ENCODE peak calls at places on chromosomes 7 and 10, in six cellular contexts. One of them, this sample, is unnamed.

GRCh38 chr7:121083138-121083789 is 94.8 kb downstream of the CPED1 start:
- DNase-seq in IMR-90: peak; percentile 84
- DNase-seq in neuronal stem cell: no peak
- DNase-seq in H9: no peak
- DNase-seq in trophoblast cell: peak; percentile 77
- DNase-seq in H1: no peak
- DNase-seq in this sample: peak; percentile 77

GRCh38 chr7:123594813-123595241 is 6.8 kb upstream of the ASB15 start:
- DNase-seq in IMR-90: no peak
- DNase-seq in neuronal stem cell: peak; percentile 54
- DNase-seq in H9: peak; percentile 86
- DNase-seq in trophoblast cell: no peak
- DNase-seq in H1: peak; percentile 64
- DNase-seq in this sample: peak; percentile 43

GRCh38 chr10:27743736-27744477 is 1.7 kb downstream of the MKX start:
- DNase-seq in IMR-90: peak; percentile 8
- DNase-seq in neuronal stem cell: no peak
- DNase-seq in H9: no peak
- DNase-seq in trophoblast cell: peak; percentile 41
- DNase-seq in H1: peak; percentile 73
- DNase-seq in this sample: peak; percentile 33

GRCh38 chr7:17015575-17015974 is 133.8 kb upstream of the AGR3 start:
- DNase-seq in IMR-90: peak; percentile 26
- DNase-seq in neuronal stem cell: no peak
- DNase-seq in H9: no peak
- DNase-seq in trophoblast cell: peak; percentile 59
- DNase-seq in H1: no peak
- DNase-seq in this sample: no peak

GRCh38 chr7:144378651-144379050 is 23.4 kb downstream of the ARHGEF5 start:
- DNase-seq in IMR-90: no peak
- DNase-seq in neuronal stem cell: no peak
- DNase-seq in H9: no peak
- DNase-seq in trophoblast cell: no peak
- DNase-seq in H1: no peak
- DNase-seq in this sample: no peak

GRCh38 chr7:50142421-50143113 is 49.5 kb upstream of the ZPBP start:
- DNase-seq in IMR-90: peak; percentile 21
- DNase-seq in neuronal stem cell: peak; percentile 26
- DNase-seq in H9: no peak
- DNase-seq in trophoblast cell: peak; percentile 68
- DNase-seq in H1: no peak
- DNase-seq in this sample: peak; percentile 41

GRCh38 chr10:91880310-91880709 is 29.0 kb downstream of the FGFBP3 start:
- DNase-seq in IMR-90: no peak
- DNase-seq in neuronal stem cell: peak; percentile 31
- DNase-seq in H9: no peak
- DNase-seq in trophoblast cell: peak; percentile 95
- DNase-seq in H1: no peak
- DNase-seq in this sample: peak; percentile 10

GRCh38 chr7:29224726-29225125 is 30.2 kb downstream of the CHN2 start:
- DNase-seq in IMR-90: no peak
- DNase-seq in neuronal stem cell: no peak
- DNase-seq in H9: no peak
- DNase-seq in trophoblast cell: no peak
- DNase-seq in H1: no peak
- DNase-seq in this sample: no peak

GRCh38 chr10:70551971-70552422 is 50.5 kb downstream of the PRF1 start:
- DNase-seq in IMR-90: peak; percentile 94
- DNase-seq in neuronal stem cell: no peak
- DNase-seq in H9: no peak
- DNase-seq in trophoblast cell: peak; percentile 95
- DNase-seq in H1: no peak
- DNase-seq in this sample: peak; percentile 84

GRCh38 chr7:131234719-131235488 is 92.8 kb upstream of the MKLN1 start:
- DNase-seq in IMR-90: peak; percentile 13
- DNase-seq in neuronal stem cell: no peak
- DNase-seq in H9: no peak
- DNase-seq in trophoblast cell: peak; percentile 82
- DNase-seq in H1: no peak
- DNase-seq in this sample: peak; percentile 29

GRCh38 chr7:22801907-22802306 is 20.7 kb downstream of the TOMM7 start:
- DNase-seq in IMR-90: no peak
- DNase-seq in neuronal stem cell: no peak
- DNase-seq in H9: peak; percentile 80
- DNase-seq in trophoblast cell: no peak
- DNase-seq in H1: no peak
- DNase-seq in this sample: no peak

GRCh38 chr10:102596506-102596971 is 47.7 kb upstream of the TRIM8 start:
- DNase-seq in IMR-90: peak; percentile 62
- DNase-seq in neuronal stem cell: peak; percentile 38
- DNase-seq in H9: peak; percentile 81
- DNase-seq in trophoblast cell: peak; percentile 55
- DNase-seq in H1: peak; percentile 65
- DNase-seq in this sample: peak; percentile 64

GRCh38 chr10:110376021-110376773 is 71.5 kb upstream of the SMNDC1 start:
- DNase-seq in IMR-90: no peak
- DNase-seq in neuronal stem cell: no peak
- DNase-seq in H9: no peak
- DNase-seq in trophoblast cell: no peak
- DNase-seq in H1: no peak
- DNase-seq in this sample: peak; percentile 47

GRCh38 chr10:128052696-128053095 is 73.5 kb downstream of the MKI67 start:
- DNase-seq in IMR-90: no peak
- DNase-seq in neuronal stem cell: no peak
- DNase-seq in H9: no peak
- DNase-seq in trophoblast cell: peak; percentile 51
- DNase-seq in H1: no peak
- DNase-seq in this sample: no peak

GRCh38 chr10:3467052-3467906 is 294.7 kb upstream of the PITRM1 start:
- DNase-seq in IMR-90: peak; percentile 93
- DNase-seq in neuronal stem cell: no peak
- DNase-seq in H9: peak; percentile 79
- DNase-seq in trophoblast cell: peak; percentile 99
- DNase-seq in H1: no peak
- DNase-seq in this sample: peak; percentile 99

DNA sequence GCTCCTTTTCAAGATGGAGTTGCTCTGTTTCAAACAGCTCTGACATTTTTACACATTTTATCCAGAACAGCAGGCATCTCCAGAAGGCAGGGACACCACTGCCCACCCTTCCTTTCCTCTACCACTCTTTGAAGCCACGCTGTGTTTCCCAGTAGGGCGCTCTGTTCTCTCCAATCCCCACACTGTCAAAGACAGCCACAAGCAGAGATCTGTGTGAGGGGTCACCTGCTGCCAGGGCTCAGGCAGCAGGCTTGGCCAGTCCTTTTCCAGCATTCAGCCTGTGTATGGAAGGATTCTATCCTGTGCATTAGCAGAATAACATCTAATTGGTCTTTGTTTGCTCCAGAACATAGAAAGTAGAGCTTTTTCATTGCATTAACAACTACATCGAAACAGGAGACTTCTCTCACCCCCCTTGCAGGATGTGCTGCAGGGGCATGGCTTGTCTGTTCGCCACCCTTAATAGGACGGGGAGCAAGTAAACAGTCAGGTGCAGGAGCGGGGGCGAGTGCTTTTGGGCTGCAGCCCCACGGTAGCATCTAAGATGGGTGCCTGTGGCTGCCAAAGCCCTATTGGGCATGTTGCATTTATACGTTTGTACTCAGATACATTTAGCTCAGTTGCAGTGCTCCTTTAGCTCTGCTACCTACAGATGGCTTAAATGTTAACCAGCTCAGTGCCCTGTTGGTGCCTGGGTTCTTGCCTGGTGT is 326.1 kb downstream of the GALNT17 start:
- DNase-seq in IMR-90: no peak
- DNase-seq in neuronal stem cell: no peak
- DNase-seq in H9: peak; percentile 52
- DNase-seq in trophoblast cell: no peak
- DNase-seq in H1: no peak
- DNase-seq in this sample: no peak
- H2AK5ac ChIP-seq in IMR-90: no peak overlapping the region
- H2AK5ac ChIP-seq in neuronal stem cell: no peak overlapping the region
- H2AK5ac ChIP-seq in H9: no peak overlapping the region
- H2AK5ac ChIP-seq in trophoblast cell: no peak overlapping the region
- H2AK5ac ChIP-seq in H1: peak overlapping the region; percentile 98
- H2AK5ac ChIP-seq in this sample: no peak overlapping the region

GRCh38 chr7:2405601-2406345 is 2.4 kb downstream of the CHST12 start:
- DNase-seq in IMR-90: no peak
- DNase-seq in neuronal stem cell: no peak
- DNase-seq in H9: no peak
- DNase-seq in trophoblast cell: no peak
- DNase-seq in H1: no peak
- DNase-seq in this sample: no peak
- H3K14ac ChIP-seq in IMR-90: no peak overlapping the region
- H3K14ac ChIP-seq in neuronal stem cell: no peak overlapping the region
- H3K14ac ChIP-seq in H9: no peak overlapping the region
- H3K14ac ChIP-seq in trophoblast cell: no peak overlapping the region
- H3K14ac ChIP-seq in H1: no peak overlapping the region
- H3K14ac ChIP-seq in this sample: no peak overlapping the region

DNA sequence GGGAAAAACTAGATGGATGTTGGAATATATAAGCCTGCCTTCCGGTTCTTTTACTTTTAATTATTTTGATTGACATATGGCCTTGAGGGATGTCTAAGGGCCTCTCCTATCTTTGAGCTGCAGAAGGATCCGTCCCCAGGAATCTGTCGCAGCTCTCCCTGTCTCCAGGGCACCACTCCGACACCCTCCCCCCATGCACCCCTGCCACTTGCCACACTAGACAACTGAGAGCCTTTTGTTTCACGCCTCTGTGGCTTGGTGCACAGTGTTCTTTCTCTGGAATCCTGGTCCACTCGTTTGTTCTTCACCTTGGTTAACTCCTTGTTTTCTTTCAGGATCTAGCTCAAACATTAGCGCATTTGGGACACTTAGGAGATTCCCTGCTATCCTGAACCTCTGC is 124.1 kb upstream of the EFCAB10 start:
- DNase-seq in IMR-90: no peak
- DNase-seq in neuronal stem cell: no peak
- DNase-seq in H9: no peak
- DNase-seq in trophoblast cell: no peak
- DNase-seq in H1: no peak
- DNase-seq in this sample: no peak
- H2AK5ac ChIP-seq in IMR-90: no peak overlapping the region
- H2AK5ac ChIP-seq in neuronal stem cell: no peak overlapping the region
- H2AK5ac ChIP-seq in H9: peak overlapping the region; percentile 21
- H2AK5ac ChIP-seq in trophoblast cell: no peak overlapping the region
- H2AK5ac ChIP-seq in H1: no peak overlapping the region
- H2AK5ac ChIP-seq in this sample: no peak overlapping the region

DNA sequence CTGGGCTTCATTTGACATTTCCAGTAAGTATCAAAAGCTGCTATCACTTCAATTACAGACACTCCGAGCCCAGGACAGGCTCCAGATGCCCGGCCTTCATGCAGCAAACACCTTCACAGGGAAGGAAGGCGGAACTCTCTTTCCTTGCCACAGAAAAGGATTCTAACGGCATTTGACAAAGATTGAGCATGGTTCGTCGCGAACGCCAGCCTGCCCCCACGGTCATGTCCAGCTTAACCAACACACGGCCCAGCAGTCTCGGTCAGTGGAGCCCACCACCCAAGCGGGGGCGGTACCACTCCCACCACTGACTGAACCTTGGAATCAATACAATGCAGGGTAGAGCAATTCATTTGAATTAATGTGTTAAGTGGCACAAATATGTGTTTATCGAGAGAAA is 607.2 kb downstream of the DNAJB6 start:
- DNase-seq in IMR-90: no peak
- DNase-seq in neuronal stem cell: no peak
- DNase-seq in H9: no peak
- DNase-seq in trophoblast cell: no peak
- DNase-seq in H1: no peak
- DNase-seq in this sample: no peak
- H3K14ac ChIP-seq in IMR-90: no peak overlapping the region
- H3K14ac ChIP-seq in neuronal stem cell: no peak overlapping the region
- H3K14ac ChIP-seq in H9: no peak overlapping the region
- H3K14ac ChIP-seq in trophoblast cell: no peak overlapping the region
- H3K14ac ChIP-seq in H1: no peak overlapping the region
- H3K14ac ChIP-seq in this sample: no peak overlapping the region

DNA sequence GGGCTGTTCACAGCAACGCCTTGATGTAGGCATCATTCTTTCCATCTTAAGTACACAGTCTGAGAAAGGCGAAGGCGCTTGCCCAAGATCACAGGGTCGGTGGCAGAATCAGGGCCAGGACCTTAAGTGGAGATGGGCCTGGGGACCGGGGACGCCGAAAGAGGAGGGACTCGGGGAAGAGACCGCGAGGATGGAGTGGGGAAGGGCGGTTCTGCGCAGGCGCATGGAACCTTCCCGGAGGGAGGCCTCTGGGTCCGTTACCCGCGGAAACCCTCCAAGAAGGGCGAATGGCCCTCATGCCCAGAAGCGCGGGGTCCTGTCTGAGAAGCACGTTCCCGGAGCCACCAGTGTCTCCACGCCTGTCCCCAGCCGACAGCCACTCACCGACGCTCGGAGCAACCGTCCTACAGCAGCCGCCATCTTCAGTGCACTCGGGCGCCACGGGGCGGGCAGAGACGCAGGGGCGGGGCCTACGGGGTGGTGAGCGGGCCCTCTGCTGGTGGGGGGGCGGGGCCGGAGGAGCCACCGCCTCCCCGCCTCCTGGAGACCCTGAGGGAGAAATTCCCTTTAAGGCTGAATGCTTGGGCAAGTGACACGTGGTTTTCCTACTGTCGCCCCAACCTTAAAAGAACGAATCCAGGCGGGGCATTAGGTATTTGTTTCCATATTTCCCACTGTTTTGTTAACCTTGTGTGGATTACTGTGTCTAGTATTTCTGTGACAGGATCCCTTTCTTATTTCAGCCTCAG is at the start of gene PRDX3:
- DNase-seq in IMR-90: peak; percentile 83
- DNase-seq in neuronal stem cell: peak; percentile 86
- DNase-seq in H9: peak; percentile 95
- DNase-seq in trophoblast cell: peak; percentile 92
- DNase-seq in H1: peak; percentile 96
- DNase-seq in this sample: peak; percentile 93
- H2AK5ac ChIP-seq in IMR-90: peak within 1 kb of the TSS; percentile 99
- H2AK5ac ChIP-seq in neuronal stem cell: peak within 1 kb of the TSS; percentile 23
- H2AK5ac ChIP-seq in H9: no peak within 1 kb of the TSS
- H2AK5ac ChIP-seq in trophoblast cell: peak within 1 kb of the TSS; percentile 28
- H2AK5ac ChIP-seq in H1: no peak within 1 kb of the TSS
- H2AK5ac ChIP-seq in this sample: peak within 1 kb of the TSS; percentile 43

GRCh38 chr10:121405096-121405495 is 193.1 kb downstream of the FGFR2 start:
- DNase-seq in IMR-90: no peak
- DNase-seq in neuronal stem cell: no peak
- DNase-seq in H9: no peak
- DNase-seq in trophoblast cell: no peak
- DNase-seq in H1: no peak
- DNase-seq in this sample: no peak
- H3K14ac ChIP-seq in IMR-90: no peak overlapping the region
- H3K14ac ChIP-seq in neuronal stem cell: no peak overlapping the region
- H3K14ac ChIP-seq in H9: no peak overlapping the region
- H3K14ac ChIP-seq in trophoblast cell: no peak overlapping the region
- H3K14ac ChIP-seq in H1: no peak overlapping the region
- H3K14ac ChIP-seq in this sample: no peak overlapping the region

This sample was measured in mesenchymal stem cell.